ENCODE peak calls at places on chromosome 15, in four cellular contexts. L is heart right ventricle, O is HCT116, A is lower lobe of right lung. E is an unnamed sample.
A peak's percentile ranks its signal among the peaks of the same experiment; 100 is the strongest.

GRCh38 chr15:78739996-78740903 is 71.0 kb downstream of the ADAMTS7 start:
- DNase-seq in A (peak; percentile 72), O (peak; percentile 45), L (no peak), E (peak; percentile 81)

GRCh38 chr15:93265046-93265658 is 176.1 kb upstream of the RGMA start:
- DNase-seq in L (no peak), A (no peak), O (no peak), E (no peak)

GRCh38 chr15:98719169-98719515 is 70.8 kb downstream of the IGF1R start:
- DNase-seq in O (no peak), A (no peak), L (no peak), E (no peak)

GRCh38 chr15:48384616-48385015 is 53.4 kb downstream of the DUT start:
- DNase-seq in A (no peak), O (no peak), L (no peak), E (no peak)

GRCh38 chr15:39788800-39789565 is 6.3 kb upstream of the FSIP1 start:
- DNase-seq in A (no peak), O (no peak), L (no peak), E (no peak)

GRCh38 chr15:75821946-75822345 is 21.3 kb upstream of the UBE2Q2 start:
- DNase-seq in L (no peak), O (no peak), A (no peak), E (no peak)

GRCh38 chr15:93165737-93166136 is 76.7 kb upstream of the RGMA start:
- DNase-seq in A (no peak), L (no peak), O (no peak), E (no peak)

GRCh38 chr15:90955911-90956310 is 1.2 kb downstream of the RCCD1 start:
- DNase-seq in A (no peak), O (no peak), L (no peak), E (no peak)

GRCh38 chr15:71603379-71603778 is 207.0 kb upstream of the NR2E3 start:
- DNase-seq in L (no peak), O (no peak), A (no peak), E (no peak)

GRCh38 chr15:42650208-42651066 is 75.0 kb downstream of the STARD9 start:
- DNase-seq in L (no peak), O (peak; percentile 61), A (no peak), E (no peak)

GRCh38 chr15:43441316-43441715 is 51.6 kb downstream of the TP53BP1 start:
- DNase-seq in A (no peak), L (no peak), O (no peak), E (no peak)

GRCh38 chr15:40441012-40441735 is 421 bp downstream of the BAHD1 start:
- DNase-seq in O (no peak), L (peak; percentile 44), A (peak; percentile 61), E (no peak)

GRCh38 chr15:68375716-68376220 is 56.2 kb downstream of the ITGA11 start:
- DNase-seq in L (no peak), A (no peak), O (no peak), E (no peak)

GRCh38 chr15:89480505-89480904 is 15.9 kb downstream of the RHCG start:
- DNase-seq in L (no peak), O (no peak), A (no peak), E (no peak)

GRCh38 chr15:41661078-41661528 is 898 bp downstream of the MGA start:
- DNase-seq in A (no peak), O (no peak), L (no peak), E (no peak)

GRCh38 chr15:95574053-95574452 is 756.4 kb upstream of the NR2F2 start:
- DNase-seq in L (no peak), A (no peak), O (no peak), E (no peak)

GRCh38 chr15:33467146-33467815 is 156.5 kb downstream of the RYR3 start:
- DNase-seq in A (no peak), L (no peak), O (no peak), E (no peak)

GRCh38 chr15:34252545-34252944 is 27.7 kb downstream of the EMC4 start:
- DNase-seq in L (no peak), O (no peak), A (no peak), E (no peak)

GRCh38 chr15:59294574-59294960 is 78.1 kb downstream of the MYO1E start:
- DNase-seq in A (no peak), L (no peak), O (no peak), E (no peak)

GRCh38 chr15:42121667-42122066 is 27.3 kb upstream of the PLA2G4D start:
- DNase-seq in L (no peak), O (no peak), A (peak; percentile 80), E (peak; percentile 87)

GRCh38 chr15:85010472-85011209 is 29.0 kb downstream of the PDE8A start:
- DNase-seq in A (no peak), L (no peak), O (no peak), E (no peak)
- H3K4me1 ChIP-seq in A (peaks cover 57% of the 10 kb centered on the region), L (peaks cover 64% of the 10 kb centered on the region), O (peaks cover 4% of the 10 kb centered on the region), E (peaks cover 47% of the 10 kb centered on the region)

DNA sequence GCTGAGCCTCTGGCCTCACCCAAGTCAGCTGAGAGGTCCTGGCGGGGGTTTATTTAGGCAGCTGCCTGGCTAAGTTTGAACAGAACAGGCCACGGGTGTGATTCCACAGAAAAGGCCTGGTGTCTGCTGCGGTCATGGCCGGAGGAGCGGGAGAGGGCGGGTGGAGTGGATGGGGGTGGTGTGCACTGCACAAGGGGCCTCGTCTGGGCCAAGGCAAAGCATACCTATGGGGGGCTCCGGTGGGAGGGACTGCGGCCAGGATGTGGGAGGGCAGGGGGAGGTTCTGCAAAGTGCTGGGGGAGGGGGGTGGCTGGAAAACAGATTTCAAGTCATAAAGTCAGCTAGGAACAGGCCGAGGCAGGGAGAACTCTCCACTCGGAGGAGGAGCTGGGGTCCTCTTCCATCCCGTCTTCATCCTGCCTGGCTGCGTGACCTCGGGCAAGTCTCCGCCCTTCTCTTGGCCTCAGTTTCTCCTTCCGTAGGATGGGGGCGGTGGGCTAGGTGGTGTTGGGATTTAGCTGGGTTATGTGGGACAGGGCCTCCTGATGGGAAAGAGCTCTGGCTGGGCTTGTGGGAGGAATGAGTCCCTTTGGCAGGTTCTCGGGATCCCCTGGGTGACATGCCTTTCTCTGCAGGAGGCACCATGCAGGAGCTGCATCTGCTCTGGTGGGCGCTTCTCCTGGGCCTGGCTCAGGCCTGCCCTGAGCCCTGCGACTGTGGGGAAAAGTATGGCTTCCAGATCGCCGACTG is 881 bp downstream of the ISLR start:
- DNase-seq in A (peak; percentile 33), L (peak; percentile 35), O (no peak), E (no peak)
- H3K4me3 ChIP-seq in A (peak overlapping the region; percentile 47), L (peak overlapping the region; percentile 54), O (no peak overlapping the region), E (peak overlapping the region; percentile 45)

DNA sequence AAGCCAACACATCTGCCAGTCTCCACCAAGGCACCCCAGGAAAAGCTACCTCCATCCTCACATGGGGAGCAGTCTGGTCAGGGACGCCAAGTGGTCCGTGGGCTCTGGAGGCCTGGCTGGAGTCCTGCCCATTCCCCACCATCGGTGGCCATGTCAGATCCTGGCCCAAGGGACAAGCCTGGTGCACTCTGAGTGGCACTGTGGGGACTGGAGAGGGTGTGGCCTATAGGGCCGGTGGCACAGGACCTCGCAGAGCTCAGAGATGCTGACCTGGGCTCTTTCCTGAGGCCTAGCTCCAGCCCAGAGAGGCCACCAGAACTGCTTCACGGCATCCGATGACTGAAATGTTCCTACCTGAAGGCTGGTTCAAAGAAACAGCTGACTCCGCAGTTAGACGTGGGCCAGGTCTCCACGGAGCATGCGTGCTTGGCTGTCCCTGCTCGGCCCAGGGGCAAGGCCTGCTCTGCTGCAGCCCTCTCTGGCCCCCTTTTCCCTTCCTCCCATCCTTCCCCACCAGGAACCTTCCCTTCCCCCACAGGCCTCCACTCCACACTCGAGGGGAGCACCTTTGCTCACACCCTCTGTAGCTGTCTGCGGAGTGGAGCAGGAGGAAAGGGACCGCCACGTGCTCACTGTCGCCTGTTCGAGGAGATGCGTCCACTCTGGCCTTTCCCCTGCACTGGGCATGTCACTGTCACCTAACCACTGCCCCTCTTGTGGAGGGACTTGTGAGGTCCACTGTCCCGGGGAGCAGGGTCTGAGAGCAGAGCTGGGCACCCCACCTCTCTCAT is 119.3 kb downstream of the CHSY1 start:
- DNase-seq in O (no peak), L (no peak), A (peak; percentile 23), E (no peak)
- H3K4me1 ChIP-seq in O (peaks cover 15% of the 10 kb centered on the region), L (peaks cover 19% of the 10 kb centered on the region), A (peaks cover 23% of the 10 kb centered on the region), E (peaks cover 11% of the 10 kb centered on the region)

DNA sequence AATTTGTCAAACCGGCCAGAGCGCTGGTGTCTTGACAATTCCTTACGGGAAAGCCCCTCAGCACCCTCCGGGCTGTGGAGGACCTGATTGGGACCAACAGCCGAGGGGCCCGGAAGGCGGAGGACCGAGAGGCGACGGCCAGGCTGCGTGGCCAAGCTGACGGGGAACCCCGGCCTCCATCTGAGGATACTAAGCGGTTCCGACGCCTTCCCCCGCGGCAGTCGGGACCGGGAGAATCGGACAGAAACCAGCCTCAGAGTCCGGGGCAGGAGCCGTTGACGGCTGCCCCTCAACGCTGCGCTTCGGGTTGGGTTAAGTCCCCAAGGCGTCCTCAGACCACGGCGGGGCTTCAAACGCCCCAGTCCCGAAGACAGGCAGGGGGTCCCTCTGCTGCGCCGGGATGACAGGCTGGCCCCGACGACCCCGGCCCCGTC is 483 bp downstream of the ALDH1A2 start:
- DNase-seq in O (no peak), L (peak; percentile 26), A (peak; percentile 49), E (peak; percentile 64)
- H3K4me3 ChIP-seq in O (no peak overlapping the region), L (peak overlapping the region; percentile 62), A (peak overlapping the region; percentile 62), E (peak overlapping the region; percentile 53)

GRCh38 chr15:101127503-101128076 is 124.3 kb downstream of the CHSY1 start:
- DNase-seq in L (peak; percentile 73), O (peak; percentile 15), A (peak; percentile 58), E (no peak)

GRCh38 chr15:101124731-101125558 is 126.9 kb downstream of the CHSY1 start:
- DNase-seq in L (no peak), O (peak; percentile 15), A (no peak), E (no peak)

GRCh38 chr15:101128191-101128590 is 123.7 kb downstream of the CHSY1 start:
- DNase-seq in A (no peak), O (no peak), L (no peak), E (no peak)

GRCh38 chr15:101128696-101129095 is 123.2 kb downstream of the CHSY1 start:
- DNase-seq in A (no peak), O (no peak), L (no peak), E (no peak)

GRCh38 chr15:101126618-101127502 is 125.0 kb downstream of the CHSY1 start:
- DNase-seq in L (no peak), A (no peak), O (no peak), E (no peak)
- H3K4me1 ChIP-seq in L (peaks cover 37% of the 10 kb centered on the region), A (peaks cover 62% of the 10 kb centered on the region), O (peaks cover 57% of the 10 kb centered on the region), E (peaks cover 31% of the 10 kb centered on the region)

GRCh38 chr15:85542488-85542887 is 162.1 kb downstream of the AKAP13 start:
- DNase-seq in O (no peak), A (no peak), L (no peak), E (no peak)
- H3K4me3 ChIP-seq in O (no peak overlapping the region), A (no peak overlapping the region), L (no peak overlapping the region), E (no peak overlapping the region)

DNA sequence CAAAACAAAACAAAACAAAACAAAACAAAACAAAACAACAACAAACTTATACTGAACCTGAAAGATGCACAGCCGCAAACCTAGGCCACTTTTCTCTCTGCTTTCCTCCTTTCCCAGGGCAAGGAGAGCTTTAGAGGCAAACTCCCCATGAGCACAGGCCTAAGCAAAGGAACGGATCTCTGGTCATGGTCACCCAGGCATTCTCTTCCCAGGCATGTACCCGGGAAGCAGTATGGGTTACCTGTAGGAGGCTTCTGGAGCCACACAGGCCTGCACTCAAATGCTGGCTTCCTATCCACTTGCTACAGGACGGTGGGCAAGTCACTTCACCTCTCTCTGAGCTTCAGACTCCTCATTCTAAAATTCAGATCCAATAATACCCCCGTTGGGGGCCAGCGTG is 171.8 kb downstream of the SMAD6 start:
- DNase-seq in A (no peak), O (no peak), L (no peak), E (no peak)
- H3K4me1 ChIP-seq in A (peaks cover 10% of the 10 kb centered on the region), O (peaks cover 24% of the 10 kb centered on the region), L (peaks cover 30% of the 10 kb centered on the region), E (no peaks in the 10 kb centered on the region)

DNA sequence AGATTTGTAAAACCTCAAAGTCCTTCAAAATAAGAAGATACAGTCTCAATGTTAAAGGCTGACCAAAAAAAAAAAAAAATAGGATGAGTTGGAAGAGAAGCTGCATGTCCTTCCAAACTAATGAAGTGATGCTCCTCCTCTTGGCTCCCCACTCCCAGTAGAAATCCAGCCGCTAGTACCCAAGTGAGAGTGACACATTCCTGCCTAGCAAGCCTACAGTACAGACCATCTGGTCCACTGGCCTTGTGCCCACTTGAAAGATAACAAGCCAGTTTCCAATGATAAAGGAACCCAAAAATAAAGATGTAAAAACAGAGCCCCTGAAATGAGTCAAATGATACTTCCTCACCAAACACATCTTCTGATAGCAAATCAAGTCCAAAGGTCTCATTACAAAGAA is 258.7 kb upstream of the NSMCE3 start:
- DNase-seq in O (no peak), L (no peak), A (no peak), E (no peak)
- H3K4me3 ChIP-seq in O (no peak overlapping the region), L (no peak overlapping the region), A (no peak overlapping the region), E (no peak overlapping the region)

E was measured in upper lobe of right lung.